ENCODE peak calls at places on chromosomes 13 and 19, in ten cellular contexts. O is stimulated activated CD8-positive, alpha-beta memory T cell treated with anti-CD3 and anti-CD28 coated beads, Interleukin-4, amount 100 ng/mL, for 1 hour; M is adrenal gland; U is fibroblast of lung; V is cerebellar cortex; K is stimulated activated CD4-positive, alpha-beta T cell treated with anti-CD3 and anti-CD28 coated beads, Interleukin-1b, Interleukin-23, amount 100 ng/mL, for 48 hours; W is CD8-positive, alpha-beta memory T cell; C is hepatic stellate cell; A is neural crest cell; B is HS-5. G is an unnamed sample.
A peak's percentile ranks its signal among the peaks of the same experiment; 100 is the strongest.

GRCh38 chr13:29679357-29680050 is 84.0 kb upstream of the SLC7A1 start:
- DNase-seq in A (no peak), K (no peak), B (no peak), M (peak; percentile 52), W (no peak), U (peak; percentile 63), O (no peak), C (no peak), V (no peak), G (no peak)

GRCh38 chr19:10290876-10291553 is 1.3 kb downstream of the ICAM5 start:
- DNase-seq in K (peak; percentile 58), O (no peak), B (no peak), C (peak; percentile 82), M (peak; percentile 45), V (no peak), W (peak; percentile 42), U (no peak), A (no peak), G (peak; percentile 83)

GRCh38 chr13:52726258-52726657 is 13.4 kb downstream of the CNMD start:
- DNase-seq in W (no peak), B (no peak), K (no peak), C (no peak), V (no peak), O (no peak), A (no peak), M (no peak), U (no peak), G (no peak)

GRCh38 chr13:52399708-52400107 is 6.3 kb downstream of the THSD1 start:
- DNase-seq in B (no peak), C (no peak), W (no peak), K (no peak), A (no peak), O (no peak), M (no peak), V (no peak), U (no peak), G (no peak)

GRCh38 chr13:111099292-111099691 is 15.8 kb upstream of the ARHGEF7 start:
- DNase-seq in K (no peak), O (no peak), V (no peak), C (no peak), B (no peak), U (no peak), M (no peak), W (no peak), A (no peak), G (no peak)

GRCh38 chr19:1999856-2000515 is 15.5 kb downstream of the BTBD2 start:
- DNase-seq in O (no peak), K (no peak), A (no peak), V (peak; percentile 37), W (no peak), M (no peak), B (no peak), C (no peak), U (no peak), G (no peak)

GRCh38 chr19:42363614-42364346 is 26.3 kb downstream of the CNFN start:
- DNase-seq in W (no peak), A (no peak), C (no peak), K (no peak), U (no peak), M (no peak), B (no peak), O (no peak), V (no peak), G (no peak)

GRCh38 chr19:17244618-17245534 is 843 bp downstream of the NR2F6 start:
- DNase-seq in U (no peak), K (no peak), V (no peak), O (no peak), A (no peak), C (no peak), M (no peak), W (no peak), B (no peak), G (no peak)

GRCh38 chr13:46667687-46668281 is 114.8 kb downstream of the LRCH1 start:
- DNase-seq in W (no peak), B (no peak), V (no peak), K (no peak), C (no peak), U (no peak), O (no peak), M (no peak), A (no peak), G (no peak)

GRCh38 chr13:44667950-44668349 is 91.8 kb upstream of the TSC22D1 start:
- DNase-seq in B (no peak), C (peak; percentile 43), O (no peak), U (peak; percentile 80), A (no peak), W (no peak), M (no peak), V (no peak), K (no peak), G (no peak)

GRCh38 chr13:104114111-104114510 is 1047.9 kb upstream of the SLC10A2 start:
- DNase-seq in B (no peak), A (no peak), W (no peak), C (no peak), O (no peak), K (no peak), V (no peak), U (no peak), M (no peak), G (no peak)

GRCh38 chr13:73608731-73609485 is 525.3 kb downstream of the KLF12 start:
- DNase-seq in A (no peak), V (no peak), M (peak; percentile 19), O (no peak), C (no peak), K (no peak), U (no peak), B (no peak), W (no peak), G (no peak)

GRCh38 chr13:51502206-51502651 is 49.4 kb upstream of the INTS6 start:
- DNase-seq in W (no peak), A (no peak), U (peak; percentile 58), C (no peak), K (peak; percentile 58), O (no peak), V (no peak), M (no peak), B (no peak), G (no peak)

GRCh38 chr19:16876904-16877361 is 11.9 kb upstream of the F2RL3 start:
- DNase-seq in B (no peak), V (no peak), A (no peak), U (peak; percentile 88), M (no peak), O (no peak), W (no peak), C (no peak), K (no peak), G (no peak)

GRCh38 chr13:33999830-34000605 is 182.1 kb downstream of the RFC3 start:
- DNase-seq in K (no peak), U (peak; percentile 30), C (no peak), O (no peak), M (no peak), B (no peak), A (no peak), V (peak; percentile 46), W (no peak), G (no peak)

GRCh38 chr19:3403489-3404323 is 37.3 kb downstream of the NFIC start:
- DNase-seq in U (peak; percentile 96), M (peak; percentile 95), K (no peak), B (no peak), W (no peak), V (peak; percentile 54), A (no peak), C (peak; percentile 98), O (no peak), G (peak; percentile 88)

GRCh38 chr19:13840751-13841338 is 36.1 kb upstream of the NANOS3 start:
- DNase-seq in V (no peak), C (no peak), K (no peak), A (no peak), M (no peak), O (no peak), B (no peak), W (no peak), U (no peak), G (no peak)

GRCh38 chr13:76418404-76418803 is 467.8 kb downstream of the KCTD12 start:
- DNase-seq in U (no peak), C (no peak), A (no peak), M (no peak), K (no peak), O (no peak), V (no peak), B (no peak), W (no peak), G (no peak)

GRCh38 chr19:7251502-7251901 is 42.7 kb downstream of the INSR start:
- DNase-seq in K (peak; percentile 4), V (no peak), C (no peak), M (no peak), U (no peak), A (no peak), B (no peak), W (no peak), O (no peak), G (no peak)

GRCh38 chr19:30523791-30524190 is 151.6 kb downstream of the ZNF536 start:
- DNase-seq in W (no peak), U (no peak), K (no peak), C (no peak), O (no peak), M (no peak), B (no peak), A (no peak), V (no peak), G (no peak)

GRCh38 chr19:14116918-14117578 is 514 bp downstream of the PRKACA start:
- DNase-seq in C (no peak), K (no peak), U (no peak), O (no peak), M (peak; percentile 66), A (no peak), W (no peak), B (no peak), V (no peak), G (no peak)

GRCh38 chr19:10270180-10270615 is 722 bp upstream of the ICAM1 start:
- DNase-seq in B (no peak), U (no peak), K (peak; percentile 77), C (peak; percentile 36), M (peak; percentile 75), V (no peak), A (no peak), W (peak; percentile 64), O (peak; percentile 62), G (peak; percentile 83)